ENCODE peak calls at places on chromosomes 7 and 10, in six cellular contexts. Y is GM23248, O is fibroblast of lung, G is brain microvascular endothelial cell, D is psoas muscle, M is heart left ventricle. L is an unnamed sample.

GRCh38 chr10:118629211-118629610 is 33.8 kb upstream of the PRLHR start:
- DNase-seq in O (no peak), Y (peak; percentile 57), G (no peak), D (no peak), M (no peak), L (no peak)

GRCh38 chr7:98212532-98213041 is 1.3 kb downstream of the BHLHA15 start:
- DNase-seq in M (peak; percentile 16), G (no peak), Y (no peak), O (no peak), D (no peak), L (no peak)

GRCh38 chr7:107506683-107507339 is 37.0 kb downstream of the GPR22 start:
- DNase-seq in D (peak; percentile 61), O (no peak), Y (peak; percentile 1), M (no peak), G (no peak), L (peak; percentile 7)

GRCh38 chr7:109793-110556 is 82.4 kb upstream of the FAM20C start:
- DNase-seq in M (no peak), D (no peak), O (no peak), G (no peak), Y (no peak), L (no peak)

GRCh38 chr7:14419554-14419953 is 430.1 kb upstream of the ETV1 start:
- DNase-seq in D (no peak), Y (no peak), G (no peak), O (peak; percentile 6), M (no peak), L (no peak)

GRCh38 chr7:150368098-150368883 is at the start of gene REPIN1:
- DNase-seq in M (peak; percentile 95), O (peak; percentile 87), G (peak; percentile 58), Y (peak; percentile 85), D (peak; percentile 97), L (peak; percentile 94)

GRCh38 chr10:110007701-110008517 is at the start of gene ADD3:
- DNase-seq in M (peak; percentile 96), Y (peak; percentile 98), D (peak; percentile 96), G (peak; percentile 94), O (peak; percentile 95), L (peak; percentile 99)

GRCh38 chr10:103117247-103117646 is 75.8 kb downstream of the NT5C2 start:
- DNase-seq in D (no peak), O (no peak), G (no peak), M (no peak), Y (no peak), L (no peak)

GRCh38 chr10:13120786-13121499 is 21.0 kb downstream of the OPTN start:
- DNase-seq in G (no peak), D (no peak), O (peak; percentile 49), M (no peak), Y (no peak), L (no peak)

GRCh38 chr10:52703898-52704297 is 68.7 kb downstream of the MBL2 start:
- DNase-seq in D (no peak), Y (peak; percentile 16), O (no peak), M (no peak), G (no peak), L (no peak)

GRCh38 chr10:79102056-79102874 is 33.5 kb downstream of the ZMIZ1 start:
- DNase-seq in O (peak; percentile 71), G (no peak), Y (peak; percentile 72), M (peak; percentile 66), D (peak; percentile 81), L (peak; percentile 82)

GRCh38 chr7:132577206-132578049 is 1.2 kb upstream of the PLXNA4 start:
- DNase-seq in M (peak; percentile 83), Y (peak; percentile 72), G (peak; percentile 24), D (peak; percentile 80), O (peak; percentile 75), L (peak; percentile 94)

GRCh38 chr10:89382757-89383156 is 4.9 kb downstream of the IFIT1B start:
- DNase-seq in O (no peak), Y (peak; percentile 14), G (no peak), M (no peak), D (no peak), L (no peak)

GRCh38 chr7:107494910-107495309 is 25.1 kb downstream of the GPR22 start:
- DNase-seq in Y (no peak), D (no peak), M (no peak), G (no peak), O (no peak), L (no peak)

GRCh38 chr7:107078517-107078966 is 34.0 kb downstream of the PRKAR2B start:
- DNase-seq in M (no peak), Y (peak; percentile 7), O (peak; percentile 51), G (peak; percentile 45), D (no peak), L (no peak)

GRCh38 chr10:96618648-96619047 is 31.8 kb upstream of the TM9SF3 start:
- DNase-seq in O (peak; percentile 14), D (peak; percentile 62), Y (peak; percentile 44), M (peak; percentile 47), G (no peak), L (no peak)

GRCh38 chr10:121753726-121754476 is 155.7 kb upstream of the FGFR2 start:
- DNase-seq in O (peak; percentile 67), G (peak; percentile 66), M (no peak), Y (peak; percentile 92), D (no peak), L (peak; percentile 50)

GRCh38 chr10:66837990-66838389 is 87.8 kb upstream of the LRRTM3 start:
- DNase-seq in D (no peak), G (no peak), M (no peak), O (peak; percentile 70), Y (peak; percentile 1), L (no peak)

GRCh38 chr7:7731732-7732131 is 13.3 kb upstream of the RPA3 start:
- DNase-seq in G (no peak), Y (no peak), M (no peak), D (no peak), O (no peak), L (no peak)

GRCh38 chr7:33909312-33909711 is 4.0 kb downstream of the BMPER start:
- DNase-seq in Y (no peak), O (peak; percentile 45), G (no peak), M (no peak), D (no peak), L (no peak)
- H3K27me3 ChIP-seq in Y (no peaks in the 10 kb centered on the region), O (no peaks in the 10 kb centered on the region), G (no peaks in the 10 kb centered on the region), M (peaks cover 12% of the 10 kb centered on the region), D (no peaks in the 10 kb centered on the region), L (peaks cover 29% of the 10 kb centered on the region)

GRCh38 chr10:5419466-5420094 is 7.2 kb downstream of the NET1 start:
- DNase-seq in Y (no peak), D (no peak), G (no peak), O (no peak), M (no peak), L (no peak)

GRCh38 chr10:5413012-5413938 is 918 bp downstream of the NET1 start:
- DNase-seq in G (peak; percentile 11), O (peak; percentile 51), Y (peak; percentile 77), D (no peak), M (no peak), L (no peak)

GRCh38 chr10:5418584-5418983 is 6.2 kb downstream of the NET1 start:
- DNase-seq in G (no peak), O (no peak), M (no peak), Y (no peak), D (no peak), L (no peak)

GRCh38 chr10:5412277-5412941 is at the start of gene NET1:
- DNase-seq in D (peak; percentile 96), G (peak; percentile 83), O (peak; percentile 86), M (peak; percentile 89), Y (peak; percentile 95), L (peak; percentile 95)

GRCh38 chr10:5416981-5417380 is 4.6 kb downstream of the NET1 start:
- DNase-seq in Y (no peak), M (no peak), O (no peak), D (peak; percentile 92), G (no peak), L (no peak)
- H3K4me3 ChIP-seq in Y (no peak overlapping the region), M (no peak overlapping the region), O (no peak overlapping the region), D (peak overlapping the region; percentile 28), G (no peak overlapping the region), L (no peak overlapping the region)

GRCh38 chr7:76343294-76343930 is 15.4 kb downstream of the YWHAG start:
- DNase-seq in Y (peak; percentile 36), D (no peak), O (no peak), G (peak; percentile 42), M (no peak), L (no peak)
- H3K36me3 ChIP-seq in Y (peaks cover 60% of the 10 kb centered on the region), D (peaks cover 59% of the 10 kb centered on the region), O (peaks cover 20% of the 10 kb centered on the region), G (peaks cover 66% of the 10 kb centered on the region), M (peaks cover 88% of the 10 kb centered on the region), L (peaks cover 26% of the 10 kb centered on the region)

GRCh38 chr10:49433069-49433468 is 37.2 kb upstream of the DRGX start:
- DNase-seq in O (no peak), D (no peak), Y (no peak), M (no peak), G (no peak), L (no peak)
- H3K27me3 ChIP-seq in O (no peaks in the 10 kb centered on the region), D (no peaks in the 10 kb centered on the region), Y (no peaks in the 10 kb centered on the region), M (no peaks in the 10 kb centered on the region), G (no peaks in the 10 kb centered on the region), L (no peaks in the 10 kb centered on the region)